ENCODE peak calls at places on chromosome 14, in six cellular contexts. One of them, this sample, is unnamed.

GRCh38 chr14:97641827-97642226 is 844.6 kb downstream of the VRK1 start:
- DNase-seq in SK-N-SH: no peak
- DNase-seq in K562: no peak
- DNase-seq in H1: no peak
- DNase-seq in HepG2: no peak
- DNase-seq in GM12878: no peak
- DNase-seq in this sample: no peak

GRCh38 chr14:95575820-95576473 is 41.1 kb downstream of the GLRX5 start:
- DNase-seq in SK-N-SH: no peak
- DNase-seq in K562: no peak
- DNase-seq in H1: no peak
- DNase-seq in HepG2: no peak
- DNase-seq in GM12878: no peak
- DNase-seq in this sample: no peak

GRCh38 chr14:87772854-87773253 is 220.1 kb downstream of the GALC start:
- DNase-seq in SK-N-SH: no peak
- DNase-seq in K562: no peak
- DNase-seq in H1: no peak
- DNase-seq in HepG2: no peak
- DNase-seq in GM12878: no peak
- DNase-seq in this sample: no peak

GRCh38 chr14:23434488-23435219 is 806 bp downstream of the MYH7 start:
- DNase-seq in SK-N-SH: no peak
- DNase-seq in K562: no peak
- DNase-seq in H1: no peak
- DNase-seq in HepG2: no peak
- DNase-seq in GM12878: no peak
- DNase-seq in this sample: no peak

GRCh38 chr14:104926619-104927431 is 2.1 kb downstream of the PLD4 start:
- DNase-seq in SK-N-SH: no peak
- DNase-seq in K562: no peak
- DNase-seq in H1: no peak
- DNase-seq in HepG2: no peak
- DNase-seq in GM12878: peak; percentile 88
- DNase-seq in this sample: no peak

GRCh38 chr14:21852061-21852664 is 178.5 kb upstream of the OR4E1 start:
- DNase-seq in SK-N-SH: peak; percentile 2
- DNase-seq in K562: no peak
- DNase-seq in H1: peak; percentile 27
- DNase-seq in HepG2: peak; percentile 47
- DNase-seq in GM12878: no peak
- DNase-seq in this sample: peak; percentile 57

GRCh38 chr14:36870776-36871175 is 209.1 kb downstream of the PAX9 start:
- DNase-seq in SK-N-SH: no peak
- DNase-seq in K562: no peak
- DNase-seq in H1: no peak
- DNase-seq in HepG2: no peak
- DNase-seq in GM12878: no peak
- DNase-seq in this sample: no peak

GRCh38 chr14:68458840-68459469 is 333.9 kb downstream of the ZFP36L1 start:
- DNase-seq in SK-N-SH: peak; percentile 9
- DNase-seq in K562: no peak
- DNase-seq in H1: no peak
- DNase-seq in HepG2: peak; percentile 95
- DNase-seq in GM12878: no peak
- DNase-seq in this sample: no peak

GRCh38 chr14:26531894-26532293 is 65.9 kb downstream of the NOVA1 start:
- DNase-seq in SK-N-SH: no peak
- DNase-seq in K562: no peak
- DNase-seq in H1: no peak
- DNase-seq in HepG2: peak; percentile 13
- DNase-seq in GM12878: no peak
- DNase-seq in this sample: no peak

GRCh38 chr14:22184157-22185025 is 404.6 kb downstream of the DAD1 start:
- DNase-seq in SK-N-SH: no peak
- DNase-seq in K562: no peak
- DNase-seq in H1: no peak
- DNase-seq in HepG2: no peak
- DNase-seq in GM12878: no peak
- DNase-seq in this sample: no peak

GRCh38 chr14:33254342-33254741 is 315.7 kb downstream of the NPAS3 start:
- DNase-seq in SK-N-SH: no peak
- DNase-seq in K562: no peak
- DNase-seq in H1: no peak
- DNase-seq in HepG2: no peak
- DNase-seq in GM12878: no peak
- DNase-seq in this sample: no peak

GRCh38 chr14:33249361-33249760 is 310.7 kb downstream of the NPAS3 start:
- DNase-seq in SK-N-SH: no peak
- DNase-seq in K562: no peak
- DNase-seq in H1: no peak
- DNase-seq in HepG2: no peak
- DNase-seq in GM12878: no peak
- DNase-seq in this sample: no peak

GRCh38 chr14:33259764-33260163 is 321.1 kb downstream of the NPAS3 start:
- DNase-seq in SK-N-SH: no peak
- DNase-seq in K562: no peak
- DNase-seq in H1: no peak
- DNase-seq in HepG2: no peak
- DNase-seq in GM12878: no peak
- DNase-seq in this sample: no peak

GRCh38 chr14:33254876-33255275 is 316.2 kb downstream of the NPAS3 start:
- DNase-seq in SK-N-SH: no peak
- DNase-seq in K562: no peak
- DNase-seq in H1: no peak
- DNase-seq in HepG2: no peak
- DNase-seq in GM12878: no peak
- DNase-seq in this sample: no peak
- TF ChIP-seq GABPA in SK-N-SH: no peak
- TF ChIP-seq GABPA in K562: no peak
- TF ChIP-seq GABPA in H1: no peak
- TF ChIP-seq GABPA in HepG2: no peak
- TF ChIP-seq GABPA in GM12878: no peak
- TF ChIP-seq GABPA in this sample: no peak

DNA sequence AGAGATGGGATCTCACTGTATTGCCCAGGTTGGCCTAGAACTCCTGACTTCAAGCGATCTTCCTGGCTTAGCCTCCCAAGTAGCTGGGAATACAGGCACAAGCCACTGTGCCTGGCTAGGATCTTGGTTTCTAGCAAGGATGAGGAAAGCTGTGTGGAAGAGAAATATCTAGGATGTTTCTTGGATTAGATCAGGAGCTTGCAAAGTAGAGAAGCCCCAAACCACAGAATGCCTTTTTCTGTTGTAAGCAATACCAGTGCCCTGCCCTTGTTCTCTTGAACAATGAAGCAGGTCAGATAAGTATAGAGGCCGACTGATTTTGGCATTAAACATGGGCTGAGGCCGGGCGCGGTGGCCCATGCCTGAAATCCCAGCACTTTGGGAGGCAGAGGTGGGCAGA is 44.3 kb upstream of the STRN3 start:
- DNase-seq in SK-N-SH: no peak
- DNase-seq in K562: no peak
- DNase-seq in H1: no peak
- DNase-seq in HepG2: no peak
- DNase-seq in GM12878: no peak
- DNase-seq in this sample: no peak
- TF ChIP-seq GABPA in SK-N-SH: no peak
- TF ChIP-seq GABPA in K562: no peak
- TF ChIP-seq GABPA in H1: no peak
- TF ChIP-seq GABPA in HepG2: no peak
- TF ChIP-seq GABPA in GM12878: no peak
- TF ChIP-seq GABPA in this sample: no peak

GRCh38 chr14:57153286-57153685 is 115.4 kb downstream of the EXOC5 start:
- DNase-seq in SK-N-SH: no peak
- DNase-seq in K562: no peak
- DNase-seq in H1: no peak
- DNase-seq in HepG2: no peak
- DNase-seq in GM12878: no peak
- DNase-seq in this sample: no peak
- TF ChIP-seq GABPA in SK-N-SH: no peak
- TF ChIP-seq GABPA in K562: no peak
- TF ChIP-seq GABPA in H1: no peak
- TF ChIP-seq GABPA in HepG2: no peak
- TF ChIP-seq GABPA in GM12878: no peak
- TF ChIP-seq GABPA in this sample: no peak

DNA sequence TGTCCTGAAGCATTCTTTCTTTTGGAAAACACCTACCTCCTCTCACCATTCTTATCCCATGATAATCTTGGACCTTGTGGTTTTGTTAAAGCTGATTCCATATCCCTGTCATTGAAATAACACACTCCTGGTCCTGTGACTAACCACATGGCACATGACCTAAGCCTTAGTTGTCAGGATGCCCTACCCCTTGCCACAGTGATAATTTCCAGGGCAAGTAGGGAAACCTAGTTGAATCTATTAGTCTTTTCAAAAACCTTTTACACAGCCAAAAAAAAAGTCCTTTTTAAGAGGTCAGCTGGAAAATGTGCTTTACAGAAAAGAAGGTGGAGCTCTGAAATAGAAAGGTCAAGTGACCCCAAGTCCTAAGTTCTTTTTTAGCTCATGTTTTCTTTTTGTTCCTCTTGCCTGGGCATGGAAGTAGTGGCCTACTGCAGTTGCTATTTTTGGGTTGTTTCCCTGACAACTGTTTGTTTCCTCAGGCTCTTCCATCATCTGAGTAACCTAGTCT is 608.4 kb downstream of the LRFN5 start:
- DNase-seq in SK-N-SH: no peak
- DNase-seq in K562: no peak
- DNase-seq in H1: no peak
- DNase-seq in HepG2: no peak
- DNase-seq in GM12878: no peak
- DNase-seq in this sample: no peak
- TF ChIP-seq GABPA in SK-N-SH: no peak
- TF ChIP-seq GABPA in K562: no peak
- TF ChIP-seq GABPA in H1: no peak
- TF ChIP-seq GABPA in HepG2: no peak
- TF ChIP-seq GABPA in GM12878: no peak
- TF ChIP-seq GABPA in this sample: no peak

GRCh38 chr14:76884853-76885276 is 58.7 kb downstream of the LRRC74A start:
- DNase-seq in SK-N-SH: no peak
- DNase-seq in K562: no peak
- DNase-seq in H1: no peak
- DNase-seq in HepG2: no peak
- DNase-seq in GM12878: no peak
- DNase-seq in this sample: no peak
- TF ChIP-seq GABPA in SK-N-SH: no peak
- TF ChIP-seq GABPA in K562: no peak
- TF ChIP-seq GABPA in H1: no peak
- TF ChIP-seq GABPA in HepG2: no peak
- TF ChIP-seq GABPA in GM12878: no peak
- TF ChIP-seq GABPA in this sample: no peak

GRCh38 chr14:62283837-62284236 is 521.6 kb downstream of the SNAPC1 start:
- DNase-seq in SK-N-SH: no peak
- DNase-seq in K562: no peak
- DNase-seq in H1: no peak
- DNase-seq in HepG2: no peak
- DNase-seq in GM12878: no peak
- DNase-seq in this sample: no peak

DNA sequence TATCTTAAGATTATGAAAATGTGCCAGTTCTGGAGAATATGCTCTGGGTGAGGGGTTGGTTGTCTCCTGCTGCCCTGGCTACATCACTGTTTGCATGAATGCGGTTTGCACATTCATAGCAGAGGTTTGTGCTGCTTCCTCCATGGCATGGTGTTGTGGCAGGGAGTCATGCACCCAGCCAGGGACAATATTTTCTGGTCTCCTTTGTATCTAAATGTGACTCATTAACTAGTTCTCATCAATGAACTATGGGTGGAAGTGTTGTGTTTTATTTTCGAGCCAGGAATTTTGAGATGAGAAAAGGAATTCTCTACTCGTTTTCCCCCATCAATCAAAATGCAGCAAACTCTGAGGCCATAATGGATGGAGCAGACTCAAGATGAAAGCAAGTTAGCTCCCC is 527.3 kb downstream of the SNAPC1 start:
- DNase-seq in SK-N-SH: no peak
- DNase-seq in K562: no peak
- DNase-seq in H1: no peak
- DNase-seq in HepG2: no peak
- DNase-seq in GM12878: no peak
- DNase-seq in this sample: no peak
- TF ChIP-seq GABPA in SK-N-SH: no peak
- TF ChIP-seq GABPA in K562: no peak
- TF ChIP-seq GABPA in H1: no peak
- TF ChIP-seq GABPA in HepG2: no peak
- TF ChIP-seq GABPA in GM12878: no peak
- TF ChIP-seq GABPA in this sample: no peak

DNA sequence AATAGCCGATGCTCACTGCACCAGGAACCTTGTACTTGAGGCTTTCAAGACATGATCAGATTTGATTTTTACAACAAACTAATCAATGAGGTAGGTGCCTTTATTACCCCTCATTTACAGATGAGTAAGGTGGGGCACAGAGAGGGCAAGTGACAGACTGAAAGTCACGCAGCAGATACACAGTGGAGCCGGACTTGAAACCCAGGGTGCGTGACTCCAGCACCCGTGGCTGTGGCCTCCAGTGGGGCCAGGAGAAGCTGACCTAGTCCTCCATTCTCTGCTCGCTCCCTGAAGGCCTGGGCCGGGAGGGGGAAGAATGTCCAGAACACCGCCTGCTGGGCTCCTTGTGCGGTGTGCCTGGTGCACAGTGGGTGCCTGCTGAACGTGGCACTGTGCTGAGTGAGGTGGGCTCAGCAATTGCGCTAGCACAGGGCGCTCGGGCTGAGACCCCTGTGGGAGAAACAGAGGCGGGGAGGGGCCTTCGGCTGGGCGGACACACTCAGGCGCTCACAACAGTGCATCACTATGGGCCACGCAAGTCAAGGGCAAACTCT is 125.2 kb downstream of the CALM1 start:
- DNase-seq in SK-N-SH: no peak
- DNase-seq in K562: no peak
- DNase-seq in H1: no peak
- DNase-seq in HepG2: no peak
- DNase-seq in GM12878: no peak
- DNase-seq in this sample: no peak
- TF ChIP-seq GABPA in SK-N-SH: no peak
- TF ChIP-seq GABPA in K562: no peak
- TF ChIP-seq GABPA in H1: no peak
- TF ChIP-seq GABPA in HepG2: no peak
- TF ChIP-seq GABPA in GM12878: no peak
- TF ChIP-seq GABPA in this sample: no peak

GRCh38 chr14:73728106-73729014 is 14.2 kb upstream of the PNMA1 start:
- DNase-seq in SK-N-SH: peak; percentile 89
- DNase-seq in K562: peak; percentile 75
- DNase-seq in H1: peak; percentile 79
- DNase-seq in HepG2: peak; percentile 60
- DNase-seq in GM12878: no peak
- DNase-seq in this sample: peak; percentile 86
- TF ChIP-seq GABPA in SK-N-SH: no peak
- TF ChIP-seq GABPA in K562: peak; percentile 56
- TF ChIP-seq GABPA in H1: no peak
- TF ChIP-seq GABPA in HepG2: peak; percentile 22
- TF ChIP-seq GABPA in GM12878: no peak
- TF ChIP-seq GABPA in this sample: no peak

GRCh38 chr14:60002819-60003492 is 83.0 kb downstream of the LRRC9 start:
- DNase-seq in SK-N-SH: no peak
- DNase-seq in K562: no peak
- DNase-seq in H1: no peak
- DNase-seq in HepG2: peak; percentile 0
- DNase-seq in GM12878: no peak
- DNase-seq in this sample: no peak
- TF ChIP-seq GABPA in SK-N-SH: no peak
- TF ChIP-seq GABPA in K562: no peak
- TF ChIP-seq GABPA in H1: no peak
- TF ChIP-seq GABPA in HepG2: no peak
- TF ChIP-seq GABPA in GM12878: no peak
- TF ChIP-seq GABPA in this sample: no peak